ENCODE peak calls at places on chromosomes 3 and 15, in seven cellular contexts. Q is stimulated activated CD4-positive, alpha-beta T cell treated with anti-CD3 and anti-CD28 coated beads, Interleukin-1b, Interleukin-23, amount 100 ng/mL, for 24 hours; Y is fibroblast of gingiva; T is posterior cingulate gyrus; W is OCI-LY7; V is ureter; K is adrenal gland. O is an unnamed sample.

GRCh38 chr15:65377976-65378366 is at the start of gene IGDCC3:
- DNase-seq in Q (no peak), Y (no peak), T (no peak), W (no peak), V (no peak), K (no peak), O (no peak)

GRCh38 chr3:168794427-168794826 is 698.7 kb upstream of the GOLIM4 start:
- DNase-seq in Q (no peak), Y (no peak), T (no peak), W (no peak), V (no peak), K (no peak), O (no peak)

GRCh38 chr3:64417816-64418215 is 192.6 kb upstream of the PRICKLE2 start:
- DNase-seq in Q (no peak), Y (peak; percentile 36), T (no peak), W (no peak), V (no peak), K (peak; percentile 22), O (no peak)

GRCh38 chr3:21142949-21143348 is 608.1 kb downstream of the ZNF385D start:
- DNase-seq in Q (no peak), Y (no peak), T (no peak), W (no peak), V (no peak), K (no peak), O (no peak)

GRCh38 chr3:69294014-69294771 is 91.7 kb downstream of the FRMD4B start:
- DNase-seq in Q (no peak), Y (peak; percentile 64), T (no peak), W (no peak), V (no peak), K (no peak), O (no peak)

GRCh38 chr15:76664895-76665294 is 240.2 kb downstream of the SCAPER start:
- DNase-seq in Q (no peak), Y (no peak), T (no peak), W (no peak), V (no peak), K (no peak), O (no peak)

GRCh38 chr15:73352082-73352481 is 16.7 kb downstream of the HCN4 start:
- DNase-seq in Q (no peak), Y (no peak), T (peak; percentile 26), W (no peak), V (no peak), K (no peak), O (no peak)

GRCh38 chr15:83893308-83893707 is 239.4 kb downstream of the ADAMTSL3 start:
- DNase-seq in Q (no peak), Y (no peak), T (no peak), W (no peak), V (no peak), K (no peak), O (no peak)

GRCh38 chr3:193134895-193135294 is 106.1 kb upstream of the PLAAT1 start:
- DNase-seq in Q (no peak), Y (peak; percentile 58), T (no peak), W (no peak), V (no peak), K (peak; percentile 22), O (no peak)

GRCh38 chr3:113271189-113271588 is 59.8 kb downstream of the BOC start:
- DNase-seq in Q (no peak), Y (no peak), T (no peak), W (no peak), V (no peak), K (no peak), O (no peak)

GRCh38 chr15:38683382-38684242 is 119.0 kb upstream of the RASGRP1 start:
- DNase-seq in Q (no peak), Y (no peak), T (peak; percentile 36), W (peak; percentile 85), V (peak; percentile 54), K (peak; percentile 69), O (no peak)

GRCh38 chr3:57837686-57838085 is 81.6 kb downstream of the SLMAP start:
- DNase-seq in Q (no peak), Y (no peak), T (no peak), W (no peak), V (no peak), K (no peak), O (no peak)

GRCh38 chr15:96321422-96322391 is 8.8 kb upstream of the NR2F2 start:
- DNase-seq in Q (no peak), Y (peak; percentile 52), T (no peak), W (no peak), V (no peak), K (peak; percentile 29), O (no peak)

GRCh38 chr3:137097852-137098251 is 140.1 kb downstream of the IL20RB start:
- DNase-seq in Q (no peak), Y (no peak), T (no peak), W (no peak), V (no peak), K (no peak), O (no peak)

GRCh38 chr3:94909726-94910125 is 846.9 kb downstream of the NSUN3 start:
- DNase-seq in Q (no peak), Y (no peak), T (no peak), W (no peak), V (no peak), K (no peak), O (no peak)

GRCh38 chr3:14127516-14128161 is 2.8 kb downstream of the TMEM43 start:
- DNase-seq in Q (no peak), Y (no peak), T (no peak), W (no peak), V (peak; percentile 32), K (no peak), O (no peak)

GRCh38 chr15:54307252-54307902 is 329.1 kb downstream of the UNC13C start:
- DNase-seq in Q (no peak), Y (no peak), T (no peak), W (no peak), V (no peak), K (no peak), O (no peak)

GRCh38 chr3:20194793-20195460 is 8.9 kb upstream of the SGO1 start:
- DNase-seq in Q (no peak), Y (no peak), T (no peak), W (no peak), V (no peak), K (no peak), O (no peak)

GRCh38 chr3:32405155-32405554 is 13.5 kb downstream of the CMTM7 start:
- DNase-seq in Q (no peak), Y (peak; percentile 66), T (no peak), W (no peak), V (no peak), K (no peak), O (no peak)